ENCODE peak calls at places on chromosomes 2 and 18, in eight cellular contexts. One of them, this sample, is unnamed.

GRCh38 chr2:164815071-164815793 is 26.4 kb downstream of the COBLL1 start:
- DNase-seq in omental fat pad: no peak
- DNase-seq in ecto neural progenitor cell: no peak
- DNase-seq in hypothalamus: no peak
- DNase-seq in stimulated activated CD8-positive, alpha-beta memory T cell treated with anti-CD3 and anti-CD28 coated beads, Interleukin-15, amount 100 ng/mL, for 24 hours: no peak
- DNase-seq in G401: no peak
- DNase-seq in hepatocyte: no peak
- DNase-seq in substantia nigra: no peak
- DNase-seq in this sample: no peak

GRCh38 chr2:215036314-215036713 is 102.1 kb downstream of the ABCA12 start:
- DNase-seq in omental fat pad: no peak
- DNase-seq in ecto neural progenitor cell: no peak
- DNase-seq in hypothalamus: no peak
- DNase-seq in stimulated activated CD8-positive, alpha-beta memory T cell treated with anti-CD3 and anti-CD28 coated beads, Interleukin-15, amount 100 ng/mL, for 24 hours: no peak
- DNase-seq in G401: no peak
- DNase-seq in hepatocyte: no peak
- DNase-seq in substantia nigra: no peak
- DNase-seq in this sample: no peak

GRCh38 chr2:235661952-235662351 is 168.1 kb downstream of the AGAP1 start:
- DNase-seq in omental fat pad: no peak
- DNase-seq in ecto neural progenitor cell: no peak
- DNase-seq in hypothalamus: no peak
- DNase-seq in stimulated activated CD8-positive, alpha-beta memory T cell treated with anti-CD3 and anti-CD28 coated beads, Interleukin-15, amount 100 ng/mL, for 24 hours: no peak
- DNase-seq in G401: no peak
- DNase-seq in hepatocyte: no peak
- DNase-seq in substantia nigra: no peak
- DNase-seq in this sample: no peak

GRCh38 chr18:25650201-25650941 is 298.4 kb upstream of the ZNF521 start:
- DNase-seq in omental fat pad: no peak
- DNase-seq in ecto neural progenitor cell: no peak
- DNase-seq in hypothalamus: no peak
- DNase-seq in stimulated activated CD8-positive, alpha-beta memory T cell treated with anti-CD3 and anti-CD28 coated beads, Interleukin-15, amount 100 ng/mL, for 24 hours: no peak
- DNase-seq in G401: no peak
- DNase-seq in hepatocyte: no peak
- DNase-seq in substantia nigra: no peak
- DNase-seq in this sample: no peak

GRCh38 chr2:144502356-144502755 is 17.6 kb downstream of the ZEB2 start:
- DNase-seq in omental fat pad: no peak
- DNase-seq in ecto neural progenitor cell: no peak
- DNase-seq in hypothalamus: no peak
- DNase-seq in stimulated activated CD8-positive, alpha-beta memory T cell treated with anti-CD3 and anti-CD28 coated beads, Interleukin-15, amount 100 ng/mL, for 24 hours: no peak
- DNase-seq in G401: no peak
- DNase-seq in hepatocyte: no peak
- DNase-seq in substantia nigra: no peak
- DNase-seq in this sample: no peak

GRCh38 chr2:120503793-120504571 is 158.0 kb downstream of the INHBB start:
- DNase-seq in omental fat pad: no peak
- DNase-seq in ecto neural progenitor cell: no peak
- DNase-seq in hypothalamus: no peak
- DNase-seq in stimulated activated CD8-positive, alpha-beta memory T cell treated with anti-CD3 and anti-CD28 coated beads, Interleukin-15, amount 100 ng/mL, for 24 hours: no peak
- DNase-seq in G401: no peak
- DNase-seq in hepatocyte: no peak
- DNase-seq in substantia nigra: no peak
- DNase-seq in this sample: no peak

GRCh38 chr18:5237083-5237722 is 40.1 kb upstream of the AKAIN1 start:
- DNase-seq in omental fat pad: no peak
- DNase-seq in ecto neural progenitor cell: no peak
- DNase-seq in hypothalamus: peak
- DNase-seq in stimulated activated CD8-positive, alpha-beta memory T cell treated with anti-CD3 and anti-CD28 coated beads, Interleukin-15, amount 100 ng/mL, for 24 hours: no peak
- DNase-seq in G401: peak
- DNase-seq in hepatocyte: no peak
- DNase-seq in substantia nigra: no peak
- DNase-seq in this sample: no peak

GRCh38 chr2:181770145-181770544 is 89.8 kb upstream of the NEUROD1 start:
- DNase-seq in omental fat pad: no peak
- DNase-seq in ecto neural progenitor cell: no peak
- DNase-seq in hypothalamus: no peak
- DNase-seq in stimulated activated CD8-positive, alpha-beta memory T cell treated with anti-CD3 and anti-CD28 coated beads, Interleukin-15, amount 100 ng/mL, for 24 hours: no peak
- DNase-seq in G401: no peak
- DNase-seq in hepatocyte: no peak
- DNase-seq in substantia nigra: no peak
- DNase-seq in this sample: no peak

GRCh38 chr2:60796573-60797509 is 40.8 kb downstream of the PAPOLG start:
- DNase-seq in omental fat pad: no peak
- DNase-seq in ecto neural progenitor cell: no peak
- DNase-seq in hypothalamus: no peak
- DNase-seq in stimulated activated CD8-positive, alpha-beta memory T cell treated with anti-CD3 and anti-CD28 coated beads, Interleukin-15, amount 100 ng/mL, for 24 hours: no peak
- DNase-seq in G401: no peak
- DNase-seq in hepatocyte: no peak
- DNase-seq in substantia nigra: no peak
- DNase-seq in this sample: peak

GRCh38 chr18:33369711-33370449 is 70.6 kb downstream of the CCDC178 start:
- DNase-seq in omental fat pad: no peak
- DNase-seq in ecto neural progenitor cell: no peak
- DNase-seq in hypothalamus: no peak
- DNase-seq in stimulated activated CD8-positive, alpha-beta memory T cell treated with anti-CD3 and anti-CD28 coated beads, Interleukin-15, amount 100 ng/mL, for 24 hours: no peak
- DNase-seq in G401: no peak
- DNase-seq in hepatocyte: no peak
- DNase-seq in substantia nigra: no peak
- DNase-seq in this sample: no peak